ENCODE peak calls at places on chromosomes 2 and 18, in seven cellular contexts. M is ELR, N is NCI-H510A treated with DMSO at 0.1 percent for 48 hours, S is HCT116, B is lower leg skin, D is hepatic stellate cell, U is AG04450. H is an unnamed sample.

GRCh38 chr18:58993260-58993659 is 128.6 kb downstream of the ZNF532 start:
- DNase-seq in B (no peak), U (no peak), N (no peak), D (no peak), M (peak), S (no peak), H (no peak)

GRCh38 chr2:34025196-34025595 is 426.1 kb upstream of the FAM98A start:
- DNase-seq in N (no peak), S (no peak), D (no peak), B (no peak), U (no peak), M (no peak), H (no peak)

GRCh38 chr2:120774557-120775160 is 39.0 kb downstream of the GLI2 start:
- DNase-seq in B (no peak), S (no peak), U (no peak), M (no peak), D (no peak), N (no peak), H (no peak)

GRCh38 chr2:108917078-108917440 is 72.0 kb downstream of the EDAR start:
- DNase-seq in B (no peak), U (peak), M (peak), N (no peak), S (no peak), D (no peak), H (no peak)

GRCh38 chr2:240433973-240434727 is 1.3 kb upstream of the GPC1 start:
- DNase-seq in S (peak), D (peak), N (no peak), U (peak), M (peak), B (peak), H (no peak)

GRCh38 chr2:35989523-35989922 is 366.1 kb upstream of the CRIM1 start:
- DNase-seq in B (no peak), N (no peak), M (peak), D (no peak), U (no peak), S (no peak), H (no peak)

GRCh38 chr18:56488739-56489138 is 149.7 kb downstream of the TXNL1 start:
- DNase-seq in N (no peak), D (no peak), S (no peak), B (no peak), U (no peak), M (no peak), H (no peak)

GRCh38 chr2:216370961-216371633 is 1.2 kb downstream of the MARCHF4 start:
- DNase-seq in U (no peak), N (no peak), M (peak), S (no peak), B (no peak), D (peak), H (no peak)

H was measured in activated CD4-positive, alpha-beta T cell treated with anti-CD3 and anti-CD28 coated beads for 24 hours.